ENCODE peak calls at places on chromosomes 13 and 19, in four cellular contexts. One of them, this sample, is unnamed.

GRCh38 chr13:25843692-25844091 is 208.1 kb downstream of the SHISA2 start:
- DNase-seq in GM12878: no peak
- DNase-seq in K562: no peak
- DNase-seq in HepG2: no peak
- DNase-seq in this sample: no peak

GRCh38 chr19:3224346-3225325 is at the start of gene CELF5:
- DNase-seq in GM12878: no peak
- DNase-seq in K562: peak
- DNase-seq in HepG2: no peak
- DNase-seq in this sample: peak

GRCh38 chr19:4267901-4268815 is 10.9 kb upstream of the SHD start:
- DNase-seq in GM12878: no peak
- DNase-seq in K562: no peak
- DNase-seq in HepG2: peak
- DNase-seq in this sample: no peak

GRCh38 chr19:58575183-58576041 is 2.3 kb upstream of the MZF1 start:
- DNase-seq in GM12878: peak
- DNase-seq in K562: peak
- DNase-seq in HepG2: peak
- DNase-seq in this sample: peak

GRCh38 chr19:3968556-3969434 is 2.1 kb downstream of the DAPK3 start:
- DNase-seq in GM12878: no peak
- DNase-seq in K562: peak
- DNase-seq in HepG2: peak
- DNase-seq in this sample: peak

GRCh38 chr19:23882493-23882892 is 32.2 kb upstream of the ZNF726 start:
- DNase-seq in GM12878: no peak
- DNase-seq in K562: no peak
- DNase-seq in HepG2: peak
- DNase-seq in this sample: no peak

GRCh38 chr13:51241720-51242119 is 19.5 kb downstream of the FAM124A start:
- DNase-seq in GM12878: no peak
- DNase-seq in K562: no peak
- DNase-seq in HepG2: no peak
- DNase-seq in this sample: no peak

GRCh38 chr13:111650626-111651025 is 330.2 kb downstream of the TEX29 start:
- DNase-seq in GM12878: no peak
- DNase-seq in K562: no peak
- DNase-seq in HepG2: no peak
- DNase-seq in this sample: no peak

GRCh38 chr19:49133621-49134454 is 14.5 kb downstream of the PPFIA3 start:
- DNase-seq in GM12878: no peak
- DNase-seq in K562: peak
- DNase-seq in HepG2: no peak
- DNase-seq in this sample: peak

GRCh38 chr19:28049875-28050274 is 1163.1 kb downstream of the UQCRFS1 start:
- DNase-seq in GM12878: no peak
- DNase-seq in K562: no peak
- DNase-seq in HepG2: no peak
- DNase-seq in this sample: no peak

GRCh38 chr19:51082641-51083040 is at the start of gene KLK14:
- DNase-seq in GM12878: no peak
- DNase-seq in K562: no peak
- DNase-seq in HepG2: no peak
- DNase-seq in this sample: no peak

GRCh38 chr19:34960103-34960805 is 3.8 kb downstream of the ZNF792 start:
- DNase-seq in GM12878: no peak
- DNase-seq in K562: no peak
- DNase-seq in HepG2: no peak
- DNase-seq in this sample: no peak

GRCh38 chr13:99496322-99497142 is 4.7 kb upstream of the TM9SF2 start:
- DNase-seq in GM12878: peak
- DNase-seq in K562: no peak
- DNase-seq in HepG2: peak
- DNase-seq in this sample: no peak

GRCh38 chr13:96214804-96215445 is 125.0 kb downstream of the HS6ST3 start:
- DNase-seq in GM12878: no peak
- DNase-seq in K562: no peak
- DNase-seq in HepG2: no peak
- DNase-seq in this sample: no peak

GRCh38 chr19:29375429-29376093 is 150.2 kb upstream of the VSTM2B start:
- DNase-seq in GM12878: no peak
- DNase-seq in K562: no peak
- DNase-seq in HepG2: no peak
- DNase-seq in this sample: no peak

GRCh38 chr19:2747349-2747748 is 7.5 kb upstream of the SLC39A3 start:
- DNase-seq in GM12878: peak
- DNase-seq in K562: no peak
- DNase-seq in HepG2: no peak
- DNase-seq in this sample: no peak

GRCh38 chr13:46612258-46612657 is 59.3 kb downstream of the LRCH1 start:
- DNase-seq in GM12878: no peak
- DNase-seq in K562: no peak
- DNase-seq in HepG2: no peak
- DNase-seq in this sample: no peak
- TF ChIP-seq CBFB in GM12878: no peak
- TF ChIP-seq CBFB in K562: no peak
- TF ChIP-seq CBFB in HepG2: no peak
- TF ChIP-seq CBFB in this sample: no peak

DNA sequence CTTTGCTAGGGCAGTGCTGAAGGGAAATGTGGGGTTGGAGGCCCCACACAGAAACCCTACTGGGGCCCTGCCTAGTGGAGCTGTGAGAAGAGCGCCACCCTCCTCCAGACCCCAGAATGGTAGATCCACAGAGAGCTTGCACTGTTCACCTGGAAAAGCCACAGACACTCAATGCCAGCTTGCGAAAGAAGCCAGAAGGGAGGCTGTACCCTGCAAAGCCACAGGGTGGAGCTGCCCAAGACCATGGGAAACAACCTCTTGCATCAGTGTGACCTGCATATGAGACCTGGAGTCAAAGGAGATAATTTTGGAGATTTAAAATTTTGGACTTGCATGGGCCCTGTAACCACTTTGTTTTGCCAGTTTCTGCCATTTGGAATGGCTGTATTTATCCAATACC is 615.4 kb upstream of the MIR17HG start:
- DNase-seq in GM12878: no peak
- DNase-seq in K562: no peak
- DNase-seq in HepG2: peak
- DNase-seq in this sample: peak
- TF ChIP-seq CBFB in GM12878: no peak
- TF ChIP-seq CBFB in K562: no peak
- TF ChIP-seq CBFB in HepG2: no peak
- TF ChIP-seq CBFB in this sample: no peak

GRCh38 chr13:60384911-60385310 is 12.1 kb upstream of the TDRD3 start:
- DNase-seq in GM12878: no peak
- DNase-seq in K562: no peak
- DNase-seq in HepG2: no peak
- DNase-seq in this sample: no peak

GRCh38 chr13:60392136-60392535 is 4.9 kb upstream of the TDRD3 start:
- DNase-seq in GM12878: no peak
- DNase-seq in K562: no peak
- DNase-seq in HepG2: no peak
- DNase-seq in this sample: no peak

DNA sequence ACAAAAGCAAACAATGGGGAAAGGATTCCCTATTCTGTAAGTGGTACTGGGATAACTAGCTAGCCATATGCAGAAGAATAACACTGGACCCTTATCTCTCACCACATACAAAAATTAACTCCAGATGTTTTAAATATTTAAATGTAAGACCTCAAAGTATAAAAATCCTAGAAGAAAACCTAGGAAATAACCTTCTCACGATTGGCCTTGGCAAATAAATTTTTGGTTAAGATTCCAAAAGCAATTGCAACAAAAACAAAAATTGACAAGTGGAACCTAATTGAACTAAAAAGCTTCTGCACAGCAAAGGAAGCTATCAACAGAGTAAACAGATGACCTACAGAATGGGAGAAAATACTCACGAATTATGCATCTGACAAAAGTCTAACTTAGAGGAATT is 10.8 kb upstream of the TDRD3 start:
- DNase-seq in GM12878: no peak
- DNase-seq in K562: no peak
- DNase-seq in HepG2: no peak
- DNase-seq in this sample: no peak
- TF ChIP-seq CBFB in GM12878: no peak
- TF ChIP-seq CBFB in K562: no peak
- TF ChIP-seq CBFB in HepG2: no peak
- TF ChIP-seq CBFB in this sample: no peak

DNA sequence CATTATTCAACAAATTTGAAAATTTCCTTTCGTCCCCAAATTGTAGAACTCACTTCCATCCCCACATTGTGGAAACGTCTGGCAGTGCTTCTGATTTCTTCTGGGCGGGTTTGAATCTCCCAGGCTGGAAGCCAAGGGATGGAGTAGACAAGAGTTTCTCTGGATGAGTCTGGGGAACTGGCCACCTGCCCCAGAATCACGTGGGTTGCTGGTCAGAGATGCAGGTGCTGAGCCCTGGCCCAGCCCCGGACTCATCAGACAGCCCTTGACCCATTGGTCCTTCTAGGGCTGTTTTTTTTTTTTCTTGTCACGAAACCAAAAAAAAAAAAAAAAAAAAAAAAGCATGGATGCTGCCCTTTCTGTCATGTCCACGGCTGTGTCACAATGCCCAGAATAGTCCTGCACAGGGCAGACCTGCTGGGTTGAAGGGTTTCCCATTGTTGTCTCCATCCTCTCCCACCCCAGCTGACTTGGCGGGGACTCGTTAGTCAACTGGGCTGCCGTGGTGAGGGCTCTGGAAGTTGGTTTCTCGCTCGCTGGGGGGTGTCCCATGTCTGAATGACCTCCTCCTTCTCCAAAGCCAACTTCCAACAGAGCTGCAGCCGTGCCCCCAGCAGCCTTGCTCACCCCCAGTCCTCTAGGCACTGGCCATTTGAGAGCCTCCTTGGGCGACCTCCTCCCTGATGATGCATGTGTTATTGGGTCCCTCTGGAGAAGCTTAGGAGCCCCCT is 12.8 kb downstream of the CHST8 start:
- DNase-seq in GM12878: no peak
- DNase-seq in K562: no peak
- DNase-seq in HepG2: no peak
- DNase-seq in this sample: no peak
- TF ChIP-seq CBFB in GM12878: no peak
- TF ChIP-seq CBFB in K562: no peak
- TF ChIP-seq CBFB in HepG2: no peak
- TF ChIP-seq CBFB in this sample: no peak

This sample was measured in WTC11.